ENCODE peak calls at places on chromosomes 12 and 14, in four cellular contexts. L, T, Y and U are unnamed samples.

GRCh38 chr12:58433969-58434368 is 486.3 kb downstream of the LRIG3 start:
- DNase-seq in L (no peak), T (no peak), Y (no peak), U (no peak)

GRCh38 chr12:125794401-125794800 is 729.2 kb downstream of the AACS start:
- DNase-seq in L (no peak), T (no peak), Y (no peak), U (no peak)

GRCh38 chr14:100078216-100078780 is 13.1 kb downstream of the EVL start:
- DNase-seq in L (no peak), T (no peak), Y (no peak), U (no peak)

GRCh38 chr12:45299132-45299692 is 83.3 kb downstream of the ANO6 start:
- DNase-seq in L (peak), T (no peak), Y (no peak), U (no peak)

GRCh38 chr12:78697817-78698415 is 166.7 kb upstream of the SYT1 start:
- DNase-seq in L (no peak), T (no peak), Y (no peak), U (no peak)

GRCh38 chr14:33237102-33237501 is 298.4 kb downstream of the NPAS3 start:
- DNase-seq in L (no peak), T (no peak), Y (no peak), U (no peak)

GRCh38 chr14:58193542-58193941 is 6.4 kb upstream of the ACTR10 start:
- DNase-seq in L (no peak), T (no peak), Y (no peak), U (no peak)

GRCh38 chr14:103019827-103020226 is 37.5 kb downstream of the CDC42BPB start:
- DNase-seq in L (no peak), T (no peak), Y (no peak), U (no peak)

GRCh38 chr14:55141812-55142211 is 12.8 kb downstream of the LGALS3 start:
- DNase-seq in L (no peak), T (no peak), Y (no peak), U (no peak)

GRCh38 chr12:113005759-113006158 is 27.4 kb downstream of the OAS2 start:
- DNase-seq in L (no peak), T (no peak), Y (no peak), U (peak)

GRCh38 chr12:46556105-46556559 is 183.6 kb upstream of the SLC38A2 start:
- DNase-seq in L (no peak), T (no peak), Y (no peak), U (no peak)

GRCh38 chr12:15728118-15728598 is 61.0 kb downstream of the EPS8 start:
- DNase-seq in L (no peak), T (no peak), Y (no peak), U (peak)

GRCh38 chr12:3658327-3659163 is 94.4 kb downstream of the CRACR2A start:
- DNase-seq in L (no peak), T (peak), Y (no peak), U (no peak)

GRCh38 chr12:5201554-5202243 is 158.0 kb downstream of the KCNA5 start:
- DNase-seq in L (no peak), T (peak), Y (no peak), U (peak)

GRCh38 chr12:89884365-89884915 is 175.8 kb upstream of the ATP2B1 start:
- DNase-seq in L (no peak), T (no peak), Y (no peak), U (no peak)

GRCh38 chr14:92704821-92705220 is 43.6 kb downstream of the LGMN start:
- DNase-seq in L (no peak), T (no peak), Y (no peak), U (no peak)

GRCh38 chr12:58939399-58940100 is 19.2 kb upstream of the LRIG3 start:
- DNase-seq in L (no peak), T (no peak), Y (no peak), U (no peak)

GRCh38 chr12:10088955-10089354 is 9.8 kb downstream of the CLEC1A start:
- DNase-seq in L (no peak), T (no peak), Y (no peak), U (no peak)

GRCh38 chr14:93683241-93683640 is 105.0 kb downstream of the PRIMA1 start:
- DNase-seq in L (no peak), T (no peak), Y (no peak), U (no peak)

GRCh38 chr12:94873368-94874085 is 130.0 kb downstream of the NDUFA12 start:
- DNase-seq in L (peak), T (no peak), Y (peak), U (no peak)

GRCh38 chr12:48021485-48022179 is 17.4 kb upstream of the COL2A1 start:
- DNase-seq in L (no peak), T (no peak), Y (no peak), U (no peak)

GRCh38 chr14:75857199-75857598 is 124.6 kb downstream of the TGFB3 start:
- DNase-seq in L (no peak), T (no peak), Y (no peak), U (no peak)

DNA sequence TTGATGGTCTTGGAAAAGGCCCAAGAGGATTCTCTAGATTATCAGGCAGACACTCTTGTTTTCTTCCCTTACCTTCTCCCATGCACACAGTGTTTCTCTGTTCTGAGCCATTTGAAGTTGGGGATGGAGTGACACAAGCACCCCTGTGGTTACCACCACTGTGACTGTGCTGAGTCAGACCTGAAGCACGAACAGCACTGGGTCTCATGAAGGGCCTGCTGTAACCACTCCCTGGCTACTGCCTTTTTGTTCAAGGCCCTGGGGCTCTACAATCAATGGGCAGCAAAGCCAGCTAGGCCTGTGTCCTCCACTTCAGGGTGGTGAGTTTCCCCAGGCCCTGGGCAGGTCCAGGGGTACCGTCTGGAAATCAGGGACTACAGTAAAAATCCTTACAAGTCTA is 65.5 kb downstream of the TSPAN8 start:
- DNase-seq in L (no peak), T (no peak), Y (no peak), U (no peak)
- TF ChIP-seq POLR2A in L (no peak), T (no peak), Y (no peak), U (no peak)

GRCh38 chr12:131942671-131943070 is 7.1 kb upstream of the EP400 start:
- DNase-seq in L (no peak), T (no peak), Y (peak), U (no peak)

GRCh38 chr12:131943876-131944275 is 5.9 kb upstream of the EP400 start:
- DNase-seq in L (no peak), T (no peak), Y (peak), U (no peak)

GRCh38 chr12:131941987-131942341 is 7.8 kb upstream of the EP400 start:
- DNase-seq in L (no peak), T (no peak), Y (peak), U (no peak)

GRCh38 chr12:131944601-131945251 is 5.0 kb upstream of the EP400 start:
- DNase-seq in L (no peak), T (no peak), Y (peak), U (no peak)

DNA sequence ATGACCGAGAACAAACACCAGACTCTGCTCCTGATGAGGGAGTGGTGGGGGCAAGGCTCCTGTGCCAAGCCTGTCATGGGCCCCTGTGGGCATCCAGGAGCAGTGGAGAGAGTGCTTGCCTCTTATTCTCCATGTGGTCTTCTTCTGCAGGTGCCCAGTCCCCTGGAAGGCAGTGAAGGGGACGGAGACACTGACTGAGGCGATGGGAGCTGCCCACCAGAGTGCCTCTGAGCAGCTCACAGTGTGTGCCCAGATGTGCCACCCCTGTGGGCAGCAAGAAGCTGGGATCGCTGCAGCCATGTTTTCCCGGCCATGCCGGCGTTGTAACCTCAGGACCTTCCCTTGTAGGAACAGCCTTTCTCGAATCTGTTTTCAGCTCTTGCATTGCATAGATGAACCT is 6.4 kb upstream of the EP400 start:
- DNase-seq in L (no peak), T (no peak), Y (peak), U (no peak)
- TF ChIP-seq POLR2A in L (no peak), T (no peak), Y (no peak), U (no peak)

DNA sequence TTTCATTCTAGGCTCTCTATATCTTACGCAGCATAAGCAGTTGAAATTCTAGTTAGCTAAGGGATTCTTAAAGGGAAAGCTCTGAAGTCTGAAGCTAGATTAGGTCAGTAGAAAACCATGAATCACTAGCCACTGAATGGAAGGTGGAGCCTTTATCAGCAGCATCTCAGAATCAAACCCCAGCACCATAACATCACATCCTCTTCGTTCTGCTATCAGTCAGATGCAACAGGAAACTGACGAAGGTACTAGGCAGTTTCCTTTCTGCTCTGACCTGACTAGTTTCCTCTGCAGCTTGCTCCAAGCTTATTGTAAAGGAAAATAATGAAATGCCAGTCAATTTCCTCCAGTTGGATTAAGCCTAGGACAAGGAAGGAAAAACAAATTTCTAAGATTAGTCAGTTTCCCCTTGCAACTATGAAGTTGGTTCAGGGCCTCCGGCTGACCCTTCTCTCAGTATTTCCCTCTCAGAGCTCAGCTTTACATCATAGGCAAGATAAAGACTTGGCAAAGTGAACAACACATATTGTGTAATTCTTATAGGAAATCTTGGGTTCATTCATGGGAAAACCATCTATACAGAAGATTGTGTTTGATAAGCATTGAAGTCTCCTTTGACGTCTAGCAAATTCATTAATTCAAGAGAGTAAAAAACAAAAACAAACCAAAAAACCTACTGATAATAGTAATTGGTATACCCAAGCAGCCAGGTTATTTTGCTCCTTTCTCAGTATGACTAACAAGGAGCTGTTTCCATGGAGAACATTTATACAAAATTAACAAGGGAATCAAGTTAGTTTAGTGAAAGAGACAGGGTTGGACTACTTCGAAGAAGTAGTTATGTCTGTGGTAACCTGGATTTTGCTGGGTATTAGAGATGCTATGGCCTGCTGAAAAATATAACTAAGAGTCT is 43.4 kb upstream of the CFAP54 start:
- DNase-seq in L (no peak), T (peak), Y (no peak), U (peak)
- TF ChIP-seq POLR2A in L (no peak), T (no peak), Y (no peak), U (no peak)

GRCh38 chr14:101899263-101899662 is 65.1 kb upstream of the DYNC1H1 start:
- DNase-seq in L (no peak), T (no peak), Y (no peak), U (no peak)
- TF ChIP-seq POLR2A in L (no peak), T (no peak), Y (no peak), U (no peak)

DNA sequence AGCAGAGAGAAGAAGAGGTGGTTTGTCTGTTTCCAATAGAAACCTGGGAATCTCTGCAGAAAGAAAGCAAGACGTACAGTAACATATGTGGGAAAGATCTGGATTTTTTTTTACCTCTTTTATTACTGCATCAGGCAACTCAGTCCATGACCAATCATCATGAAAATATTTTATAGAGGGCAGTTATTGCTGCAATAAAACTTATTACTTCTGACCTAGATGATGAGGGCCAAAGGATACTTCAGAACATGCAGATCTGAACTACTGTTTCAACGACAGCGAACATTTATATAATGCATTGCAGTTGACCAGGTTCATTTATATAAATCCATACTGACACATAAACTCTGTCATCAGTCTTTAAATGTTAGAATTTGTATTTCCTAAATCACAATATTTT is 67.7 kb downstream of the STAB2 start:
- DNase-seq in L (no peak), T (no peak), Y (no peak), U (no peak)
- TF ChIP-seq POLR2A in L (no peak), T (no peak), Y (no peak), U (no peak)

GRCh38 chr14:35400707-35401421 is 3.7 kb downstream of the NFKBIA start:
- DNase-seq in L (no peak), T (no peak), Y (no peak), U (no peak)
- TF ChIP-seq POLR2A in L (peak), T (no peak), Y (no peak), U (no peak)

GRCh38 chr12:53048033-53048779 is 1.7 kb upstream of the TNS2 start:
- DNase-seq in L (peak), T (peak), Y (peak), U (no peak)

GRCh38 chr12:53044896-53045571 is 4.8 kb upstream of the TNS2 start:
- DNase-seq in L (no peak), T (no peak), Y (peak), U (no peak)

GRCh38 chr12:53047221-53048032 is 2.4 kb upstream of the TNS2 start:
- DNase-seq in L (peak), T (peak), Y (peak), U (peak)

GRCh38 chr12:53045646-53046045 is 4.2 kb upstream of the TNS2 start:
- DNase-seq in L (no peak), T (no peak), Y (peak), U (no peak)

DNA sequence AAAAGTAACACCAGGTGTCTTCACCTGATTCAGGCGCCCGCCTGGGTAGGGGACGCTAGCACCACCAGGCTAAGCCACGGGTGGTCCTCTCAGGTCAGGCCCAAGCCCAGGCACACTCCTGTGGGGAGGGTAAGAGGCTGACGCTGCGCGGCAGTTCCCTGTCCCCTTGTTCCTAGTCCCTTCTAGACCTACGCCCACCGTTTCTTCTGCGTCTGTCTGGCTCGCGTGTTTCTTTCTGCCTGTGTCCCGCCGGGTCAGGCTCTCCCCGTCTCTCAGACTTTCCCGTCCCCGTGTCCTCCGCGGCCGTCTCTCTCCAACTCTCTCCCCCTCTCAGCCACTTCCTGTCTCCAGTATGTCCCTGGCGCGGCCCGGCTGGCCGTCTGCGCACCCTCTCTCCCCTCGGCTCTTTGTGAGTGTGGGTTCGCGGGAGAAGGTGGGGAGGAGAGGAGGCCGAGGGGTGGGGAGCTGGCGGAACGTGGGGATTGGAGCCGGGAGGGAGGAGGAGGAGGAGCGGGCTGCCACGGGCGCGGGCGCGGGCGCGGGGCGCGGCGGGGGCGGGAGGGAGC is 3.1 kb upstream of the TNS2 start:
- DNase-seq in L (peak), T (peak), Y (peak), U (peak)
- TF ChIP-seq POLR2A in L (peak), T (peak), Y (peak), U (peak)